ENCODE peak calls at places on chromosomes 2 and 18, in nine cellular contexts. Q is neural progenitor cell; L is WTC11; O is pancreas; C is stimulated activated CD8-positive, alpha-beta memory T cell treated with anti-CD3 and anti-CD28 coated beads, Interleukin-15, amount 100 ng/mL, for 24 hours; J is left ventricle myocardium superior; B is activated CD4-positive, alpha-beta T cell treated with anti-CD3 and anti-CD28 coated beads for 4 hours; Y is stimulated activated CD4-positive, alpha-beta T cell treated with anti-CD3 and anti-CD28 coated beads, Interleukin-4, amount 100 ng/mL, for 4 hours; F is dermis blood vessel endothelial cell. V is an unnamed sample.

GRCh38 chr2:64826703-64827102 is 162.5 kb upstream of the SLC1A4 start:
- DNase-seq in Q (no peak), Y (no peak), C (no peak), O (no peak), F (no peak), J (no peak), L (no peak), B (no peak), V (no peak)

GRCh38 chr2:238237441-238237840 is 2.4 kb downstream of the HES6 start:
- DNase-seq in B (no peak), J (no peak), O (no peak), L (no peak), Y (no peak), F (no peak), C (no peak), Q (no peak), V (no peak)

GRCh38 chr18:13366977-13367892 is 148.7 kb downstream of the LDLRAD4 start:
- DNase-seq in L (no peak), C (no peak), J (no peak), O (no peak), Y (no peak), Q (no peak), F (no peak), B (no peak), V (no peak)

GRCh38 chr18:59566507-59566906 is 130.7 kb downstream of the CCBE1 start:
- DNase-seq in F (no peak), B (no peak), J (no peak), Q (no peak), Y (no peak), C (no peak), L (no peak), O (no peak), V (no peak)

GRCh38 chr2:179985163-179985820 is 21.8 kb downstream of the CWC22 start:
- DNase-seq in O (no peak), L (no peak), F (no peak), B (no peak), Y (no peak), C (no peak), J (no peak), Q (no peak), V (no peak)

GRCh38 chr18:13320133-13320532 is 101.6 kb downstream of the LDLRAD4 start:
- DNase-seq in L (no peak), B (no peak), J (no peak), F (no peak), O (no peak), Y (no peak), C (no peak), Q (no peak), V (no peak)

GRCh38 chr2:26164231-26164630 is 8.7 kb upstream of the GAREM2 start:
- DNase-seq in Y (no peak), C (no peak), O (no peak), Q (no peak), J (peak; percentile 49), B (no peak), F (no peak), L (no peak), V (no peak)

GRCh38 chr2:206798009-206798408 is 32.6 kb downstream of the FASTKD2 start:
- DNase-seq in Q (no peak), J (no peak), O (no peak), B (no peak), F (peak; percentile 86), L (no peak), Y (no peak), C (no peak), V (no peak)

GRCh38 chr2:135963841-135964240 is 21.6 kb downstream of the DARS1 start:
- DNase-seq in Y (no peak), C (no peak), J (no peak), O (no peak), Q (no peak), L (no peak), B (no peak), F (no peak), V (no peak)

GRCh38 chr2:98541489-98541888 is 66.8 kb downstream of the COA5 start:
- DNase-seq in F (no peak), L (no peak), B (no peak), C (no peak), J (no peak), Y (no peak), O (no peak), Q (no peak), V (no peak)

GRCh38 chr2:60505240-60505639 is 48.2 kb downstream of the BCL11A start:
- DNase-seq in C (no peak), O (no peak), F (no peak), B (no peak), Q (no peak), Y (no peak), L (no peak), J (no peak), V (no peak)

GRCh38 chr18:34128436-34128835 is 96.3 kb downstream of the NOL4 start:
- DNase-seq in Y (no peak), Q (no peak), C (no peak), B (no peak), F (no peak), O (no peak), L (no peak), J (no peak), V (no peak)

GRCh38 chr18:6039055-6039454 is 143.7 kb upstream of the TMEM200C start:
- DNase-seq in J (no peak), Y (no peak), C (no peak), B (no peak), Q (no peak), F (no peak), O (no peak), L (no peak), V (no peak)

GRCh38 chr2:131081190-131081589 is 12.1 kb downstream of the FAM168B start:
- DNase-seq in F (no peak), Q (no peak), O (no peak), B (no peak), L (no peak), J (no peak), Y (no peak), C (no peak), V (no peak)

GRCh38 chr2:196927318-196928225 is 1.1 kb upstream of the PGAP1 start:
- DNase-seq in F (peak; percentile 50), J (no peak), Y (peak; percentile 11), Q (peak; percentile 45), O (no peak), B (peak; percentile 72), L (no peak), C (no peak), V (peak; percentile 26)

GRCh38 chr2:175904035-175904434 is 98.0 kb downstream of the LNPK start:
- DNase-seq in J (no peak), Y (no peak), C (no peak), B (no peak), Q (no peak), O (no peak), F (no peak), L (no peak), V (no peak)

GRCh38 chr2:68837164-68837860 is 33.9 kb downstream of the BMP10 start:
- DNase-seq in L (peak; percentile 84), O (peak; percentile 48), C (no peak), B (peak; percentile 77), F (peak; percentile 93), J (peak; percentile 82), Y (peak; percentile 66), Q (peak; percentile 80), V (peak; percentile 11)

GRCh38 chr2:122114421-122114820 is 359.0 kb downstream of the TSN start:
- DNase-seq in L (no peak), F (no peak), O (no peak), J (no peak), Y (no peak), Q (no peak), B (no peak), C (no peak), V (no peak)

GRCh38 chr2:112880696-112881095 is 30.3 kb upstream of the IL37 start:
- DNase-seq in J (no peak), C (no peak), Y (no peak), Q (no peak), B (no peak), F (peak; percentile 44), O (no peak), L (no peak), V (no peak)

GRCh38 chr2:11708106-11708505 is 38.1 kb upstream of the NTSR2 start:
- DNase-seq in Q (no peak), C (no peak), J (no peak), O (no peak), F (no peak), Y (no peak), L (no peak), B (no peak), V (no peak)

GRCh38 chr2:39320162-39320561 is 76.4 kb upstream of the CDKL4 start:
- DNase-seq in L (no peak), F (no peak), C (no peak), J (no peak), B (no peak), O (no peak), Q (no peak), Y (no peak), V (no peak)

GRCh38 chr2:227219312-227220105 is 55.1 kb downstream of the COL4A3 start:
- DNase-seq in L (no peak), J (no peak), F (no peak), Q (no peak), O (no peak), Y (no peak), C (no peak), B (no peak), V (no peak)